ENCODE peak calls at places on chromosome 10, in seven cellular contexts. E, L, V, J, O, Z and X are unnamed samples.
A peak's percentile ranks its signal among the peaks of the same experiment; 100 is the strongest.

GRCh38 chr10:124086787-124087671 is 6.4 kb downstream of the CHST15 start:
- DNase-seq in E (no peak), L (no peak), V (no peak), J (no peak), O (no peak), Z (no peak), X (no peak)

GRCh38 chr10:58565256-58565655 is 52.6 kb downstream of the BICC1 start:
- DNase-seq in E (no peak), L (no peak), V (no peak), J (no peak), O (peak; percentile 41), Z (no peak), X (no peak)

GRCh38 chr10:33005322-33006282 is 47.6 kb upstream of the ITGB1 start:
- DNase-seq in E (peak; percentile 98), L (peak; percentile 66), V (peak; percentile 96), J (peak; percentile 85), O (peak; percentile 99), Z (peak; percentile 18), X (peak; percentile 94)

GRCh38 chr10:20855398-20856038 is 41.6 kb downstream of the NEBL start:
- DNase-seq in E (peak; percentile 35), L (no peak), V (peak; percentile 59), J (no peak), O (peak; percentile 47), Z (peak; percentile 5), X (peak; percentile 27)

GRCh38 chr10:119006451-119007210 is 22.9 kb upstream of the NANOS1 start:
- DNase-seq in E (peak; percentile 100), L (no peak), V (peak; percentile 99), J (no peak), O (peak; percentile 78), Z (no peak), X (no peak)

GRCh38 chr10:103089493-103089892 is 103.6 kb downstream of the NT5C2 start:
- DNase-seq in E (no peak), L (no peak), V (no peak), J (no peak), O (no peak), Z (no peak), X (no peak)

GRCh38 chr10:62457598-62457997 is 83.4 kb downstream of the ZNF365 start:
- DNase-seq in E (no peak), L (no peak), V (no peak), J (no peak), O (no peak), Z (no peak), X (no peak)

GRCh38 chr10:117249493-117250093 is 8.7 kb downstream of the SLC18A2 start:
- DNase-seq in E (no peak), L (no peak), V (no peak), J (no peak), O (no peak), Z (no peak), X (no peak)

GRCh38 chr10:74177140-74177677 is 26.2 kb downstream of the ADK start:
- DNase-seq in E (peak; percentile 17), L (no peak), V (peak; percentile 52), J (no peak), O (peak; percentile 91), Z (no peak), X (peak; percentile 46)

GRCh38 chr10:79401015-79401921 is 44.2 kb downstream of the ZCCHC24 start:
- DNase-seq in E (peak; percentile 49), L (no peak), V (peak; percentile 63), J (no peak), O (no peak), Z (no peak), X (no peak)

GRCh38 chr10:93437000-93437945 is 44.9 kb downstream of the MYOF start:
- DNase-seq in E (peak; percentile 99), L (no peak), V (peak; percentile 100), J (peak; percentile 75), O (peak; percentile 98), Z (no peak), X (peak; percentile 98)

GRCh38 chr10:121076760-121077159 is 225.6 kb downstream of the WDR11 start:
- DNase-seq in E (no peak), L (no peak), V (no peak), J (no peak), O (no peak), Z (no peak), X (no peak)

GRCh38 chr10:120514035-120514620 is 57.1 kb downstream of the PLPP4 start:
- DNase-seq in E (peak; percentile 7), L (peak; percentile 15), V (peak; percentile 22), J (peak; percentile 67), O (peak; percentile 58), Z (peak; percentile 70), X (peak; percentile 84)

GRCh38 chr10:132257271-132257670 is 50.5 kb downstream of the STK32C start:
- DNase-seq in E (peak; percentile 46), L (no peak), V (no peak), J (no peak), O (no peak), Z (no peak), X (no peak)

GRCh38 chr10:89867964-89868363 is 166.6 kb downstream of the KIF20B start:
- DNase-seq in E (peak; percentile 8), L (no peak), V (peak; percentile 43), J (no peak), O (no peak), Z (no peak), X (no peak)

GRCh38 chr10:72802291-72803118 is 91.0 kb upstream of the OIT3 start:
- DNase-seq in E (peak; percentile 74), L (no peak), V (peak; percentile 54), J (no peak), O (no peak), Z (no peak), X (no peak)

GRCh38 chr10:127151981-127152699 is 44.3 kb downstream of the INSYN2A start:
- DNase-seq in E (peak; percentile 72), L (no peak), V (peak; percentile 59), J (no peak), O (no peak), Z (no peak), X (peak; percentile 48)

GRCh38 chr10:1049425-1049958 is 573 bp upstream of the IDI1 start:
- DNase-seq in E (no peak), L (no peak), V (no peak), J (no peak), O (peak; percentile 85), Z (no peak), X (no peak)

GRCh38 chr10:93816123-93816747 is 58.5 kb downstream of the LGI1 start:
- DNase-seq in E (peak; percentile 47), L (peak; percentile 21), V (peak; percentile 79), J (peak; percentile 69), O (peak; percentile 76), Z (peak; percentile 59), X (peak; percentile 73)

GRCh38 chr10:58435297-58435696 is 50.1 kb downstream of the TFAM start:
- DNase-seq in E (peak; percentile 99), L (no peak), V (peak; percentile 99), J (peak; percentile 37), O (peak; percentile 63), Z (no peak), X (peak; percentile 85)

GRCh38 chr10:8059191-8059936 is 4.9 kb downstream of the GATA3 start:
- DNase-seq in E (no peak), L (no peak), V (peak; percentile 68), J (peak; percentile 40), O (peak; percentile 18), Z (peak; percentile 20), X (no peak)

GRCh38 chr10:65291276-65291675 is 1634.6 kb upstream of the LRRTM3 start:
- DNase-seq in E (no peak), L (no peak), V (peak; percentile 3), J (no peak), O (no peak), Z (no peak), X (no peak)

GRCh38 chr10:74032900-74033655 is 35.2 kb downstream of the VCL start:
- DNase-seq in E (no peak), L (no peak), V (no peak), J (no peak), O (no peak), Z (no peak), X (no peak)

GRCh38 chr10:119542357-119542989 is at the start of gene RGS10:
- DNase-seq in E (peak; percentile 72), L (no peak), V (peak; percentile 78), J (peak; percentile 78), O (peak; percentile 81), Z (peak; percentile 41), X (peak; percentile 63)

GRCh38 chr10:22022257-22023051 is 18.9 kb upstream of the DNAJC1 start:
- DNase-seq in E (no peak), L (no peak), V (peak; percentile 48), J (no peak), O (peak; percentile 23), Z (no peak), X (no peak)

DNA sequence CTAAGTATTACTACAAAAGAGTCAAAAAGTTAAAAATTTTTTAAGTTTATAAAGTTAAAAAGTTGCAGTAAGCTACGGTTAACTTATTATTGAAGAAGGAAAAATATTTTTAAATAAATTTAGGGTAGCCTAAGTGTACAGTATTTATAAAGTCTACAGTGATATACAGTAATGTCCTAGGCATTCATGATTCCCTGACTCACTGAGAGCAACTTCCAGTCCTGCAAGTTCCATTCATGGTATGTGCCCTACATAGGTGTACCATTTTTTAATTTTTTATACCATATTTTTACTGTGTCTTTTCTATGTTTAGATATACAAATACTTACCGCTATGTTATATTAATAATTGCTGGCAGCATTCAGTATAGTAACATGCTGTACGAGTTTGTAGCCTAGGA is 92.3 kb downstream of the CTNNA3 start:
- DNase-seq in E (peak; percentile 65), L (no peak), V (no peak), J (no peak), O (no peak), Z (no peak), X (no peak)
- H3K4ac ChIP-seq in E (peak overlapping the region; percentile 50), L (no peak overlapping the region), V (no peak overlapping the region), J (no peak overlapping the region), O (no peak overlapping the region), Z (no peak overlapping the region), X (no peak overlapping the region)

GRCh38 chr10:54159924-54160323 is 641.1 kb downstream of the PCDH15 start:
- DNase-seq in E (no peak), L (peak; percentile 0), V (no peak), J (no peak), O (no peak), Z (no peak), X (peak; percentile 63)
- H2AK5ac ChIP-seq in E (no peak overlapping the region), L (no peak overlapping the region), V (no peak overlapping the region), J (no peak overlapping the region), O (no peak overlapping the region), Z (no peak overlapping the region), X (no peak overlapping the region)

GRCh38 chr10:125379592-125379991 is 219.2 kb upstream of the CTBP2 start:
- DNase-seq in E (no peak), L (no peak), V (no peak), J (no peak), O (no peak), Z (no peak), X (no peak)

GRCh38 chr10:125370578-125370977 is 210.2 kb upstream of the CTBP2 start:
- DNase-seq in E (no peak), L (peak; percentile 88), V (no peak), J (peak; percentile 96), O (peak; percentile 25), Z (peak; percentile 66), X (peak; percentile 96)

GRCh38 chr10:125377368-125377767 is 217.0 kb upstream of the CTBP2 start:
- DNase-seq in E (no peak), L (no peak), V (no peak), J (no peak), O (no peak), Z (no peak), X (no peak)

GRCh38 chr10:125373546-125373945 is 213.2 kb upstream of the CTBP2 start:
- DNase-seq in E (no peak), L (no peak), V (no peak), J (no peak), O (peak; percentile 81), Z (no peak), X (no peak)

GRCh38 chr10:125375210-125375609 is 214.8 kb upstream of the CTBP2 start:
- DNase-seq in E (peak; percentile 2), L (no peak), V (no peak), J (no peak), O (no peak), Z (no peak), X (peak; percentile 6)
- H3K4ac ChIP-seq in E (no peak overlapping the region), L (no peak overlapping the region), V (no peak overlapping the region), J (no peak overlapping the region), O (no peak overlapping the region), Z (no peak overlapping the region), X (no peak overlapping the region)

GRCh38 chr10:55091691-55092328 is 290.8 kb upstream of the PCDH15 start:
- DNase-seq in E (peak; percentile 1), L (no peak), V (peak; percentile 9), J (no peak), O (peak; percentile 28), Z (no peak), X (peak; percentile 5)
- H2AK5ac ChIP-seq in E (no peak overlapping the region), L (no peak overlapping the region), V (no peak overlapping the region), J (no peak overlapping the region), O (no peak overlapping the region), Z (no peak overlapping the region), X (no peak overlapping the region)